ENCODE peak calls at places on chromosomes 2 and 18, in six cellular contexts. One of them, this sample, is unnamed.

GRCh38 chr2:222404126-222404891 is 20.0 kb upstream of the SGPP2 start:
- DNase-seq in astrocyte of the spinal cord: no peak
- DNase-seq in activated naive CD4-positive, alpha-beta T cell treated with anti-CD3 and anti-CD28 coated beads for 36 hours: no peak
- DNase-seq in HFFc6: no peak
- DNase-seq in activated CD4-positive, alpha-beta T cell treated with anti-CD3 and anti-CD28 coated beads, Interleukin-2, amount 50 U/mL, for 1 hour: no peak
- DNase-seq in stimulated activated CD4-positive, alpha-beta T cell treated with anti-CD3 and anti-CD28 coated beads, TNF-alpha, amount 100 ng/mL, for 48 hours: no peak
- DNase-seq in this sample: no peak

GRCh38 chr2:73385486-73386341 is at the start of gene ALMS1:
- DNase-seq in stimulated activated CD4-positive, alpha-beta T cell treated with anti-CD3 and anti-CD28 coated beads, TNF-alpha, amount 100 ng/mL, for 48 hours: peak
- DNase-seq in activated CD4-positive, alpha-beta T cell treated with anti-CD3 and anti-CD28 coated beads, Interleukin-2, amount 50 U/mL, for 1 hour: peak
- DNase-seq in HFFc6: peak
- DNase-seq in astrocyte of the spinal cord: peak
- DNase-seq in activated naive CD4-positive, alpha-beta T cell treated with anti-CD3 and anti-CD28 coated beads for 36 hours: peak
- DNase-seq in this sample: peak

GRCh38 chr18:37335337-37335736 is 230.3 kb downstream of the CELF4 start:
- DNase-seq in astrocyte of the spinal cord: peak
- DNase-seq in HFFc6: no peak
- DNase-seq in stimulated activated CD4-positive, alpha-beta T cell treated with anti-CD3 and anti-CD28 coated beads, TNF-alpha, amount 100 ng/mL, for 48 hours: no peak
- DNase-seq in activated CD4-positive, alpha-beta T cell treated with anti-CD3 and anti-CD28 coated beads, Interleukin-2, amount 50 U/mL, for 1 hour: no peak
- DNase-seq in activated naive CD4-positive, alpha-beta T cell treated with anti-CD3 and anti-CD28 coated beads for 36 hours: no peak
- DNase-seq in this sample: no peak

GRCh38 chr2:127066942-127067341 is 40.0 kb downstream of the BIN1 start:
- DNase-seq in activated CD4-positive, alpha-beta T cell treated with anti-CD3 and anti-CD28 coated beads, Interleukin-2, amount 50 U/mL, for 1 hour: no peak
- DNase-seq in astrocyte of the spinal cord: no peak
- DNase-seq in HFFc6: no peak
- DNase-seq in activated naive CD4-positive, alpha-beta T cell treated with anti-CD3 and anti-CD28 coated beads for 36 hours: no peak
- DNase-seq in stimulated activated CD4-positive, alpha-beta T cell treated with anti-CD3 and anti-CD28 coated beads, TNF-alpha, amount 100 ng/mL, for 48 hours: no peak
- DNase-seq in this sample: no peak

GRCh38 chr18:9218052-9218451 is 81.5 kb downstream of the ANKRD12 start:
- DNase-seq in activated CD4-positive, alpha-beta T cell treated with anti-CD3 and anti-CD28 coated beads, Interleukin-2, amount 50 U/mL, for 1 hour: no peak
- DNase-seq in stimulated activated CD4-positive, alpha-beta T cell treated with anti-CD3 and anti-CD28 coated beads, TNF-alpha, amount 100 ng/mL, for 48 hours: no peak
- DNase-seq in HFFc6: no peak
- DNase-seq in astrocyte of the spinal cord: peak
- DNase-seq in activated naive CD4-positive, alpha-beta T cell treated with anti-CD3 and anti-CD28 coated beads for 36 hours: no peak
- DNase-seq in this sample: no peak

GRCh38 chr2:232888839-232889529 is 18.9 kb downstream of the SNORC start:
- DNase-seq in stimulated activated CD4-positive, alpha-beta T cell treated with anti-CD3 and anti-CD28 coated beads, TNF-alpha, amount 100 ng/mL, for 48 hours: no peak
- DNase-seq in activated CD4-positive, alpha-beta T cell treated with anti-CD3 and anti-CD28 coated beads, Interleukin-2, amount 50 U/mL, for 1 hour: no peak
- DNase-seq in HFFc6: no peak
- DNase-seq in astrocyte of the spinal cord: no peak
- DNase-seq in activated naive CD4-positive, alpha-beta T cell treated with anti-CD3 and anti-CD28 coated beads for 36 hours: no peak
- DNase-seq in this sample: no peak

GRCh38 chr2:66721776-66722175 is 286.9 kb downstream of the MEIS1 start:
- DNase-seq in HFFc6: no peak
- DNase-seq in activated naive CD4-positive, alpha-beta T cell treated with anti-CD3 and anti-CD28 coated beads for 36 hours: no peak
- DNase-seq in stimulated activated CD4-positive, alpha-beta T cell treated with anti-CD3 and anti-CD28 coated beads, TNF-alpha, amount 100 ng/mL, for 48 hours: no peak
- DNase-seq in astrocyte of the spinal cord: no peak
- DNase-seq in activated CD4-positive, alpha-beta T cell treated with anti-CD3 and anti-CD28 coated beads, Interleukin-2, amount 50 U/mL, for 1 hour: no peak
- DNase-seq in this sample: no peak

GRCh38 chr2:176124358-176125214 is 2.1 kb downstream of the HOXD9 start:
- DNase-seq in HFFc6: no peak
- DNase-seq in astrocyte of the spinal cord: no peak
- DNase-seq in stimulated activated CD4-positive, alpha-beta T cell treated with anti-CD3 and anti-CD28 coated beads, TNF-alpha, amount 100 ng/mL, for 48 hours: no peak
- DNase-seq in activated CD4-positive, alpha-beta T cell treated with anti-CD3 and anti-CD28 coated beads, Interleukin-2, amount 50 U/mL, for 1 hour: no peak
- DNase-seq in activated naive CD4-positive, alpha-beta T cell treated with anti-CD3 and anti-CD28 coated beads for 36 hours: no peak
- DNase-seq in this sample: no peak

GRCh38 chr2:176934869-176935415 is 277.7 kb upstream of the HNRNPA3 start:
- DNase-seq in stimulated activated CD4-positive, alpha-beta T cell treated with anti-CD3 and anti-CD28 coated beads, TNF-alpha, amount 100 ng/mL, for 48 hours: no peak
- DNase-seq in activated naive CD4-positive, alpha-beta T cell treated with anti-CD3 and anti-CD28 coated beads for 36 hours: no peak
- DNase-seq in astrocyte of the spinal cord: no peak
- DNase-seq in activated CD4-positive, alpha-beta T cell treated with anti-CD3 and anti-CD28 coated beads, Interleukin-2, amount 50 U/mL, for 1 hour: no peak
- DNase-seq in HFFc6: no peak
- DNase-seq in this sample: no peak

GRCh38 chr2:6913415-6914157 is 3.6 kb upstream of the RNF144A start:
- DNase-seq in activated naive CD4-positive, alpha-beta T cell treated with anti-CD3 and anti-CD28 coated beads for 36 hours: peak
- DNase-seq in stimulated activated CD4-positive, alpha-beta T cell treated with anti-CD3 and anti-CD28 coated beads, TNF-alpha, amount 100 ng/mL, for 48 hours: no peak
- DNase-seq in astrocyte of the spinal cord: no peak
- DNase-seq in activated CD4-positive, alpha-beta T cell treated with anti-CD3 and anti-CD28 coated beads, Interleukin-2, amount 50 U/mL, for 1 hour: peak
- DNase-seq in HFFc6: no peak
- DNase-seq in this sample: no peak

GRCh38 chr2:202815548-202816420 is 55.8 kb downstream of the ICA1L start:
- DNase-seq in activated naive CD4-positive, alpha-beta T cell treated with anti-CD3 and anti-CD28 coated beads for 36 hours: no peak
- DNase-seq in activated CD4-positive, alpha-beta T cell treated with anti-CD3 and anti-CD28 coated beads, Interleukin-2, amount 50 U/mL, for 1 hour: no peak
- DNase-seq in HFFc6: peak
- DNase-seq in astrocyte of the spinal cord: no peak
- DNase-seq in stimulated activated CD4-positive, alpha-beta T cell treated with anti-CD3 and anti-CD28 coated beads, TNF-alpha, amount 100 ng/mL, for 48 hours: no peak
- DNase-seq in this sample: no peak

GRCh38 chr2:40666438-40666837 is 214.5 kb upstream of the SLC8A1 start:
- DNase-seq in activated naive CD4-positive, alpha-beta T cell treated with anti-CD3 and anti-CD28 coated beads for 36 hours: no peak
- DNase-seq in astrocyte of the spinal cord: no peak
- DNase-seq in activated CD4-positive, alpha-beta T cell treated with anti-CD3 and anti-CD28 coated beads, Interleukin-2, amount 50 U/mL, for 1 hour: no peak
- DNase-seq in stimulated activated CD4-positive, alpha-beta T cell treated with anti-CD3 and anti-CD28 coated beads, TNF-alpha, amount 100 ng/mL, for 48 hours: no peak
- DNase-seq in HFFc6: peak
- DNase-seq in this sample: no peak

GRCh38 chr2:128365217-128365905 is 46.7 kb upstream of the HS6ST1 start:
- DNase-seq in astrocyte of the spinal cord: no peak
- DNase-seq in HFFc6: no peak
- DNase-seq in activated naive CD4-positive, alpha-beta T cell treated with anti-CD3 and anti-CD28 coated beads for 36 hours: no peak
- DNase-seq in stimulated activated CD4-positive, alpha-beta T cell treated with anti-CD3 and anti-CD28 coated beads, TNF-alpha, amount 100 ng/mL, for 48 hours: no peak
- DNase-seq in activated CD4-positive, alpha-beta T cell treated with anti-CD3 and anti-CD28 coated beads, Interleukin-2, amount 50 U/mL, for 1 hour: no peak
- DNase-seq in this sample: no peak

GRCh38 chr2:233153146-233153798 is 93.1 kb downstream of the INPP5D start:
- DNase-seq in HFFc6: no peak
- DNase-seq in activated naive CD4-positive, alpha-beta T cell treated with anti-CD3 and anti-CD28 coated beads for 36 hours: no peak
- DNase-seq in stimulated activated CD4-positive, alpha-beta T cell treated with anti-CD3 and anti-CD28 coated beads, TNF-alpha, amount 100 ng/mL, for 48 hours: no peak
- DNase-seq in astrocyte of the spinal cord: no peak
- DNase-seq in activated CD4-positive, alpha-beta T cell treated with anti-CD3 and anti-CD28 coated beads, Interleukin-2, amount 50 U/mL, for 1 hour: no peak
- DNase-seq in this sample: no peak

GRCh38 chr2:235591231-235591730 is 97.4 kb downstream of the AGAP1 start:
- DNase-seq in stimulated activated CD4-positive, alpha-beta T cell treated with anti-CD3 and anti-CD28 coated beads, TNF-alpha, amount 100 ng/mL, for 48 hours: no peak
- DNase-seq in activated CD4-positive, alpha-beta T cell treated with anti-CD3 and anti-CD28 coated beads, Interleukin-2, amount 50 U/mL, for 1 hour: no peak
- DNase-seq in activated naive CD4-positive, alpha-beta T cell treated with anti-CD3 and anti-CD28 coated beads for 36 hours: no peak
- DNase-seq in astrocyte of the spinal cord: no peak
- DNase-seq in HFFc6: no peak
- DNase-seq in this sample: no peak

GRCh38 chr2:73759287-73759764 is 20.6 kb downstream of the DUSP11 start:
- DNase-seq in activated CD4-positive, alpha-beta T cell treated with anti-CD3 and anti-CD28 coated beads, Interleukin-2, amount 50 U/mL, for 1 hour: no peak
- DNase-seq in HFFc6: peak
- DNase-seq in activated naive CD4-positive, alpha-beta T cell treated with anti-CD3 and anti-CD28 coated beads for 36 hours: no peak
- DNase-seq in astrocyte of the spinal cord: no peak
- DNase-seq in stimulated activated CD4-positive, alpha-beta T cell treated with anti-CD3 and anti-CD28 coated beads, TNF-alpha, amount 100 ng/mL, for 48 hours: no peak
- DNase-seq in this sample: no peak

GRCh38 chr2:127985735-127986134 is 42.1 kb downstream of the SAP130 start:
- DNase-seq in HFFc6: no peak
- DNase-seq in activated CD4-positive, alpha-beta T cell treated with anti-CD3 and anti-CD28 coated beads, Interleukin-2, amount 50 U/mL, for 1 hour: no peak
- DNase-seq in astrocyte of the spinal cord: no peak
- DNase-seq in activated naive CD4-positive, alpha-beta T cell treated with anti-CD3 and anti-CD28 coated beads for 36 hours: no peak
- DNase-seq in stimulated activated CD4-positive, alpha-beta T cell treated with anti-CD3 and anti-CD28 coated beads, TNF-alpha, amount 100 ng/mL, for 48 hours: no peak
- DNase-seq in this sample: no peak

GRCh38 chr2:111068435-111069058 is 52.2 kb upstream of the BCL2L11 start:
- DNase-seq in activated CD4-positive, alpha-beta T cell treated with anti-CD3 and anti-CD28 coated beads, Interleukin-2, amount 50 U/mL, for 1 hour: no peak
- DNase-seq in stimulated activated CD4-positive, alpha-beta T cell treated with anti-CD3 and anti-CD28 coated beads, TNF-alpha, amount 100 ng/mL, for 48 hours: no peak
- DNase-seq in activated naive CD4-positive, alpha-beta T cell treated with anti-CD3 and anti-CD28 coated beads for 36 hours: no peak
- DNase-seq in astrocyte of the spinal cord: no peak
- DNase-seq in HFFc6: no peak
- DNase-seq in this sample: no peak

GRCh38 chr2:162579986-162580385 is 236.1 kb downstream of the GCA start:
- DNase-seq in activated CD4-positive, alpha-beta T cell treated with anti-CD3 and anti-CD28 coated beads, Interleukin-2, amount 50 U/mL, for 1 hour: no peak
- DNase-seq in activated naive CD4-positive, alpha-beta T cell treated with anti-CD3 and anti-CD28 coated beads for 36 hours: no peak
- DNase-seq in stimulated activated CD4-positive, alpha-beta T cell treated with anti-CD3 and anti-CD28 coated beads, TNF-alpha, amount 100 ng/mL, for 48 hours: no peak
- DNase-seq in astrocyte of the spinal cord: peak
- DNase-seq in HFFc6: no peak
- DNase-seq in this sample: no peak

GRCh38 chr2:84832772-84833461 is 48.0 kb downstream of the TRABD2A start:
- DNase-seq in HFFc6: no peak
- DNase-seq in activated CD4-positive, alpha-beta T cell treated with anti-CD3 and anti-CD28 coated beads, Interleukin-2, amount 50 U/mL, for 1 hour: no peak
- DNase-seq in stimulated activated CD4-positive, alpha-beta T cell treated with anti-CD3 and anti-CD28 coated beads, TNF-alpha, amount 100 ng/mL, for 48 hours: no peak
- DNase-seq in astrocyte of the spinal cord: no peak
- DNase-seq in activated naive CD4-positive, alpha-beta T cell treated with anti-CD3 and anti-CD28 coated beads for 36 hours: peak
- DNase-seq in this sample: no peak

GRCh38 chr18:36620801-36621200 is 208.0 kb downstream of the TPGS2 start:
- DNase-seq in astrocyte of the spinal cord: no peak
- DNase-seq in activated CD4-positive, alpha-beta T cell treated with anti-CD3 and anti-CD28 coated beads, Interleukin-2, amount 50 U/mL, for 1 hour: no peak
- DNase-seq in stimulated activated CD4-positive, alpha-beta T cell treated with anti-CD3 and anti-CD28 coated beads, TNF-alpha, amount 100 ng/mL, for 48 hours: no peak
- DNase-seq in activated naive CD4-positive, alpha-beta T cell treated with anti-CD3 and anti-CD28 coated beads for 36 hours: no peak
- DNase-seq in HFFc6: no peak
- DNase-seq in this sample: no peak

GRCh38 chr2:24785704-24786321 is 7.4 kb downstream of the PTRHD1 start:
- DNase-seq in HFFc6: no peak
- DNase-seq in activated CD4-positive, alpha-beta T cell treated with anti-CD3 and anti-CD28 coated beads, Interleukin-2, amount 50 U/mL, for 1 hour: no peak
- DNase-seq in astrocyte of the spinal cord: no peak
- DNase-seq in stimulated activated CD4-positive, alpha-beta T cell treated with anti-CD3 and anti-CD28 coated beads, TNF-alpha, amount 100 ng/mL, for 48 hours: no peak
- DNase-seq in activated naive CD4-positive, alpha-beta T cell treated with anti-CD3 and anti-CD28 coated beads for 36 hours: no peak
- DNase-seq in this sample: no peak

GRCh38 chr2:232436381-232437129 is 19.4 kb upstream of the ALPI start:
- DNase-seq in activated naive CD4-positive, alpha-beta T cell treated with anti-CD3 and anti-CD28 coated beads for 36 hours: no peak
- DNase-seq in HFFc6: no peak
- DNase-seq in astrocyte of the spinal cord: no peak
- DNase-seq in activated CD4-positive, alpha-beta T cell treated with anti-CD3 and anti-CD28 coated beads, Interleukin-2, amount 50 U/mL, for 1 hour: no peak
- DNase-seq in stimulated activated CD4-positive, alpha-beta T cell treated with anti-CD3 and anti-CD28 coated beads, TNF-alpha, amount 100 ng/mL, for 48 hours: no peak
- DNase-seq in this sample: no peak

GRCh38 chr2:65800998-65801397 is 368.6 kb upstream of the SPRED2 start:
- DNase-seq in activated naive CD4-positive, alpha-beta T cell treated with anti-CD3 and anti-CD28 coated beads for 36 hours: no peak
- DNase-seq in stimulated activated CD4-positive, alpha-beta T cell treated with anti-CD3 and anti-CD28 coated beads, TNF-alpha, amount 100 ng/mL, for 48 hours: no peak
- DNase-seq in astrocyte of the spinal cord: peak
- DNase-seq in activated CD4-positive, alpha-beta T cell treated with anti-CD3 and anti-CD28 coated beads, Interleukin-2, amount 50 U/mL, for 1 hour: no peak
- DNase-seq in HFFc6: no peak
- DNase-seq in this sample: no peak

GRCh38 chr18:7133181-7133580 is 15.6 kb upstream of the LAMA1 start:
- DNase-seq in activated naive CD4-positive, alpha-beta T cell treated with anti-CD3 and anti-CD28 coated beads for 36 hours: no peak
- DNase-seq in HFFc6: peak
- DNase-seq in stimulated activated CD4-positive, alpha-beta T cell treated with anti-CD3 and anti-CD28 coated beads, TNF-alpha, amount 100 ng/mL, for 48 hours: no peak
- DNase-seq in activated CD4-positive, alpha-beta T cell treated with anti-CD3 and anti-CD28 coated beads, Interleukin-2, amount 50 U/mL, for 1 hour: no peak
- DNase-seq in astrocyte of the spinal cord: peak
- DNase-seq in this sample: no peak

GRCh38 chr2:217074576-217075224 is 214.8 kb upstream of the TNP1 start:
- DNase-seq in stimulated activated CD4-positive, alpha-beta T cell treated with anti-CD3 and anti-CD28 coated beads, TNF-alpha, amount 100 ng/mL, for 48 hours: no peak
- DNase-seq in astrocyte of the spinal cord: peak
- DNase-seq in activated naive CD4-positive, alpha-beta T cell treated with anti-CD3 and anti-CD28 coated beads for 36 hours: no peak
- DNase-seq in HFFc6: no peak
- DNase-seq in activated CD4-positive, alpha-beta T cell treated with anti-CD3 and anti-CD28 coated beads, Interleukin-2, amount 50 U/mL, for 1 hour: no peak
- DNase-seq in this sample: no peak

GRCh38 chr2:36290306-36290705 is 65.3 kb upstream of the CRIM1 start:
- DNase-seq in HFFc6: peak
- DNase-seq in activated CD4-positive, alpha-beta T cell treated with anti-CD3 and anti-CD28 coated beads, Interleukin-2, amount 50 U/mL, for 1 hour: no peak
- DNase-seq in activated naive CD4-positive, alpha-beta T cell treated with anti-CD3 and anti-CD28 coated beads for 36 hours: no peak
- DNase-seq in astrocyte of the spinal cord: peak
- DNase-seq in stimulated activated CD4-positive, alpha-beta T cell treated with anti-CD3 and anti-CD28 coated beads, TNF-alpha, amount 100 ng/mL, for 48 hours: no peak
- DNase-seq in this sample: no peak

GRCh38 chr2:12202702-12203101 is 456.3 kb downstream of the LPIN1 start:
- DNase-seq in stimulated activated CD4-positive, alpha-beta T cell treated with anti-CD3 and anti-CD28 coated beads, TNF-alpha, amount 100 ng/mL, for 48 hours: no peak
- DNase-seq in activated CD4-positive, alpha-beta T cell treated with anti-CD3 and anti-CD28 coated beads, Interleukin-2, amount 50 U/mL, for 1 hour: no peak
- DNase-seq in activated naive CD4-positive, alpha-beta T cell treated with anti-CD3 and anti-CD28 coated beads for 36 hours: no peak
- DNase-seq in astrocyte of the spinal cord: peak
- DNase-seq in HFFc6: peak
- DNase-seq in this sample: no peak

GRCh38 chr18:41538751-41539150 is 416.3 kb upstream of the PIK3C3 start:
- DNase-seq in astrocyte of the spinal cord: no peak
- DNase-seq in stimulated activated CD4-positive, alpha-beta T cell treated with anti-CD3 and anti-CD28 coated beads, TNF-alpha, amount 100 ng/mL, for 48 hours: no peak
- DNase-seq in activated CD4-positive, alpha-beta T cell treated with anti-CD3 and anti-CD28 coated beads, Interleukin-2, amount 50 U/mL, for 1 hour: no peak
- DNase-seq in activated naive CD4-positive, alpha-beta T cell treated with anti-CD3 and anti-CD28 coated beads for 36 hours: no peak
- DNase-seq in HFFc6: no peak
- DNase-seq in this sample: no peak

GRCh38 chr2:219325136-219325535 is 7.4 kb downstream of the RESP18 start:
- DNase-seq in stimulated activated CD4-positive, alpha-beta T cell treated with anti-CD3 and anti-CD28 coated beads, TNF-alpha, amount 100 ng/mL, for 48 hours: no peak
- DNase-seq in HFFc6: no peak
- DNase-seq in activated CD4-positive, alpha-beta T cell treated with anti-CD3 and anti-CD28 coated beads, Interleukin-2, amount 50 U/mL, for 1 hour: no peak
- DNase-seq in astrocyte of the spinal cord: no peak
- DNase-seq in activated naive CD4-positive, alpha-beta T cell treated with anti-CD3 and anti-CD28 coated beads for 36 hours: no peak
- DNase-seq in this sample: no peak

GRCh38 chr2:145547620-145548019 is 1027.7 kb upstream of the ZEB2 start:
- DNase-seq in HFFc6: no peak
- DNase-seq in activated CD4-positive, alpha-beta T cell treated with anti-CD3 and anti-CD28 coated beads, Interleukin-2, amount 50 U/mL, for 1 hour: no peak
- DNase-seq in activated naive CD4-positive, alpha-beta T cell treated with anti-CD3 and anti-CD28 coated beads for 36 hours: no peak
- DNase-seq in stimulated activated CD4-positive, alpha-beta T cell treated with anti-CD3 and anti-CD28 coated beads, TNF-alpha, amount 100 ng/mL, for 48 hours: no peak
- DNase-seq in astrocyte of the spinal cord: no peak
- DNase-seq in this sample: no peak

GRCh38 chr2:203815541-203815898 is 52.1 kb upstream of the CTLA4 start:
- DNase-seq in activated CD4-positive, alpha-beta T cell treated with anti-CD3 and anti-CD28 coated beads, Interleukin-2, amount 50 U/mL, for 1 hour: no peak
- DNase-seq in activated naive CD4-positive, alpha-beta T cell treated with anti-CD3 and anti-CD28 coated beads for 36 hours: no peak
- DNase-seq in astrocyte of the spinal cord: no peak
- DNase-seq in stimulated activated CD4-positive, alpha-beta T cell treated with anti-CD3 and anti-CD28 coated beads, TNF-alpha, amount 100 ng/mL, for 48 hours: no peak
- DNase-seq in HFFc6: no peak
- DNase-seq in this sample: no peak

GRCh38 chr2:17166506-17166905 is 351.7 kb downstream of the RAD51AP2 start:
- DNase-seq in activated CD4-positive, alpha-beta T cell treated with anti-CD3 and anti-CD28 coated beads, Interleukin-2, amount 50 U/mL, for 1 hour: no peak
- DNase-seq in astrocyte of the spinal cord: peak
- DNase-seq in activated naive CD4-positive, alpha-beta T cell treated with anti-CD3 and anti-CD28 coated beads for 36 hours: no peak
- DNase-seq in stimulated activated CD4-positive, alpha-beta T cell treated with anti-CD3 and anti-CD28 coated beads, TNF-alpha, amount 100 ng/mL, for 48 hours: no peak
- DNase-seq in HFFc6: no peak
- DNase-seq in this sample: no peak

GRCh38 chr2:190547914-190548313 is 13.4 kb upstream of the NEMP2 start:
- DNase-seq in stimulated activated CD4-positive, alpha-beta T cell treated with anti-CD3 and anti-CD28 coated beads, TNF-alpha, amount 100 ng/mL, for 48 hours: no peak
- DNase-seq in HFFc6: no peak
- DNase-seq in activated CD4-positive, alpha-beta T cell treated with anti-CD3 and anti-CD28 coated beads, Interleukin-2, amount 50 U/mL, for 1 hour: no peak
- DNase-seq in astrocyte of the spinal cord: no peak
- DNase-seq in activated naive CD4-positive, alpha-beta T cell treated with anti-CD3 and anti-CD28 coated beads for 36 hours: no peak
- DNase-seq in this sample: no peak

GRCh38 chr2:138919336-138919735 is 139.1 kb upstream of the NXPH2 start:
- DNase-seq in stimulated activated CD4-positive, alpha-beta T cell treated with anti-CD3 and anti-CD28 coated beads, TNF-alpha, amount 100 ng/mL, for 48 hours: no peak
- DNase-seq in astrocyte of the spinal cord: no peak
- DNase-seq in HFFc6: no peak
- DNase-seq in activated naive CD4-positive, alpha-beta T cell treated with anti-CD3 and anti-CD28 coated beads for 36 hours: no peak
- DNase-seq in activated CD4-positive, alpha-beta T cell treated with anti-CD3 and anti-CD28 coated beads, Interleukin-2, amount 50 U/mL, for 1 hour: no peak
- DNase-seq in this sample: no peak

This sample was measured in CD8-positive, alpha-beta T cell.